ENCODE peak calls at places on chromosomes 3 and 15, in seven cellular contexts. One of them, this sample, is unnamed.

GRCh38 chr3:58683001-58683845 is 16.6 kb upstream of the FAM3D start:
- DNase-seq in H1: no peak
- DNase-seq in T47D: peak; percentile 31
- DNase-seq in GM12878: peak; percentile 42
- DNase-seq in HCT116: peak; percentile 16
- DNase-seq in K562: no peak
- DNase-seq in SK-N-SH: no peak
- DNase-seq in this sample: no peak

GRCh38 chr15:85730001-85730820 is 64.5 kb downstream of the KLHL25 start:
- DNase-seq in T47D: peak; percentile 81
- DNase-seq in H1: no peak
- DNase-seq in GM12878: no peak
- DNase-seq in HCT116: peak; percentile 47
- DNase-seq in SK-N-SH: peak; percentile 73
- DNase-seq in K562: peak; percentile 64
- DNase-seq in this sample: peak; percentile 53

GRCh38 chr15:58546066-58546591 is 114.3 kb downstream of the LIPC start:
- DNase-seq in T47D: no peak
- DNase-seq in SK-N-SH: no peak
- DNase-seq in H1: no peak
- DNase-seq in HCT116: no peak
- DNase-seq in GM12878: no peak
- DNase-seq in K562: no peak
- DNase-seq in this sample: no peak

GRCh38 chr3:45654344-45654934 is 34.8 kb upstream of the SACM1L start:
- DNase-seq in SK-N-SH: no peak
- DNase-seq in K562: no peak
- DNase-seq in GM12878: no peak
- DNase-seq in H1: no peak
- DNase-seq in T47D: peak; percentile 32
- DNase-seq in HCT116: no peak
- DNase-seq in this sample: no peak

GRCh38 chr15:73244333-73244732 is 124.4 kb downstream of the HCN4 start:
- DNase-seq in GM12878: no peak
- DNase-seq in K562: peak; percentile 41
- DNase-seq in H1: no peak
- DNase-seq in SK-N-SH: peak; percentile 10
- DNase-seq in HCT116: peak; percentile 22
- DNase-seq in T47D: peak; percentile 60
- DNase-seq in this sample: peak; percentile 31

GRCh38 chr15:68045289-68046265 is 8.5 kb upstream of the PIAS1 start:
- DNase-seq in HCT116: no peak
- DNase-seq in GM12878: no peak
- DNase-seq in K562: no peak
- DNase-seq in T47D: no peak
- DNase-seq in SK-N-SH: no peak
- DNase-seq in H1: no peak
- DNase-seq in this sample: peak; percentile 48

GRCh38 chr3:138863776-138864113 is 29.0 kb upstream of the PIK3CB start:
- DNase-seq in HCT116: no peak
- DNase-seq in SK-N-SH: no peak
- DNase-seq in GM12878: no peak
- DNase-seq in K562: no peak
- DNase-seq in H1: no peak
- DNase-seq in T47D: no peak
- DNase-seq in this sample: no peak

GRCh38 chr3:13877911-13878710 is 1.8 kb downstream of the WNT7A start:
- DNase-seq in HCT116: no peak
- DNase-seq in H1: no peak
- DNase-seq in GM12878: no peak
- DNase-seq in SK-N-SH: peak; percentile 78
- DNase-seq in K562: no peak
- DNase-seq in T47D: no peak
- DNase-seq in this sample: no peak

GRCh38 chr3:45832691-45833090 is 9.2 kb downstream of the LZTFL1 start:
- DNase-seq in K562: peak; percentile 40
- DNase-seq in SK-N-SH: peak; percentile 25
- DNase-seq in T47D: peak; percentile 71
- DNase-seq in H1: no peak
- DNase-seq in HCT116: peak; percentile 21
- DNase-seq in GM12878: no peak
- DNase-seq in this sample: no peak

GRCh38 chr3:164673738-164674137 is 404.6 kb downstream of the SI start:
- DNase-seq in K562: no peak
- DNase-seq in T47D: peak; percentile 33
- DNase-seq in SK-N-SH: no peak
- DNase-seq in GM12878: no peak
- DNase-seq in HCT116: no peak
- DNase-seq in H1: no peak
- DNase-seq in this sample: peak; percentile 4

GRCh38 chr3:113498221-113499005 is 16.5 kb downstream of the SPICE1 start:
- DNase-seq in GM12878: no peak
- DNase-seq in T47D: no peak
- DNase-seq in K562: no peak
- DNase-seq in H1: no peak
- DNase-seq in HCT116: no peak
- DNase-seq in SK-N-SH: no peak
- DNase-seq in this sample: no peak

GRCh38 chr3:52780298-52780585 is 2.8 kb downstream of the ITIH1 start:
- DNase-seq in HCT116: no peak
- DNase-seq in GM12878: no peak
- DNase-seq in H1: no peak
- DNase-seq in T47D: no peak
- DNase-seq in K562: no peak
- DNase-seq in SK-N-SH: no peak
- DNase-seq in this sample: no peak

GRCh38 chr3:30292192-30292893 is 314.1 kb upstream of the TGFBR2 start:
- DNase-seq in GM12878: no peak
- DNase-seq in K562: no peak
- DNase-seq in SK-N-SH: no peak
- DNase-seq in H1: no peak
- DNase-seq in HCT116: peak; percentile 18
- DNase-seq in T47D: no peak
- DNase-seq in this sample: peak; percentile 65

GRCh38 chr3:18666655-18667054 is 241.5 kb upstream of the SATB1 start:
- DNase-seq in HCT116: no peak
- DNase-seq in SK-N-SH: no peak
- DNase-seq in T47D: peak; percentile 80
- DNase-seq in GM12878: no peak
- DNase-seq in K562: no peak
- DNase-seq in H1: no peak
- DNase-seq in this sample: no peak
- TF ChIP-seq JUND in HCT116: no peak
- TF ChIP-seq JUND in SK-N-SH: no peak
- TF ChIP-seq JUND in T47D: peak; percentile 41
- TF ChIP-seq JUND in GM12878: no peak
- TF ChIP-seq JUND in K562: no peak
- TF ChIP-seq JUND in H1: no peak
- TF ChIP-seq JUND in this sample: no peak

GRCh38 chr15:65089206-65089824 is 12.8 kb downstream of the KBTBD13 start:
- DNase-seq in K562: no peak
- DNase-seq in SK-N-SH: no peak
- DNase-seq in T47D: no peak
- DNase-seq in HCT116: no peak
- DNase-seq in H1: no peak
- DNase-seq in GM12878: no peak
- DNase-seq in this sample: peak; percentile 56

GRCh38 chr15:65087411-65087810 is 10.9 kb downstream of the KBTBD13 start:
- DNase-seq in GM12878: no peak
- DNase-seq in T47D: no peak
- DNase-seq in HCT116: no peak
- DNase-seq in SK-N-SH: no peak
- DNase-seq in H1: no peak
- DNase-seq in K562: no peak
- DNase-seq in this sample: no peak

GRCh38 chr15:65086680-65087111 is 10.2 kb downstream of the KBTBD13 start:
- DNase-seq in T47D: no peak
- DNase-seq in HCT116: no peak
- DNase-seq in H1: no peak
- DNase-seq in SK-N-SH: peak; percentile 73
- DNase-seq in K562: no peak
- DNase-seq in GM12878: no peak
- DNase-seq in this sample: no peak

GRCh38 chr15:65088643-65089021 is 12.1 kb downstream of the KBTBD13 start:
- DNase-seq in SK-N-SH: no peak
- DNase-seq in GM12878: no peak
- DNase-seq in K562: no peak
- DNase-seq in T47D: no peak
- DNase-seq in H1: no peak
- DNase-seq in HCT116: no peak
- DNase-seq in this sample: peak; percentile 64

GRCh38 chr15:65087873-65088642 is 11.5 kb downstream of the KBTBD13 start:
- DNase-seq in T47D: no peak
- DNase-seq in SK-N-SH: no peak
- DNase-seq in H1: no peak
- DNase-seq in K562: no peak
- DNase-seq in GM12878: no peak
- DNase-seq in HCT116: no peak
- DNase-seq in this sample: no peak
- TF ChIP-seq JUND in T47D: no peak
- TF ChIP-seq JUND in SK-N-SH: no peak
- TF ChIP-seq JUND in H1: no peak
- TF ChIP-seq JUND in K562: no peak
- TF ChIP-seq JUND in GM12878: no peak
- TF ChIP-seq JUND in HCT116: no peak
- TF ChIP-seq JUND in this sample: no peak

DNA sequence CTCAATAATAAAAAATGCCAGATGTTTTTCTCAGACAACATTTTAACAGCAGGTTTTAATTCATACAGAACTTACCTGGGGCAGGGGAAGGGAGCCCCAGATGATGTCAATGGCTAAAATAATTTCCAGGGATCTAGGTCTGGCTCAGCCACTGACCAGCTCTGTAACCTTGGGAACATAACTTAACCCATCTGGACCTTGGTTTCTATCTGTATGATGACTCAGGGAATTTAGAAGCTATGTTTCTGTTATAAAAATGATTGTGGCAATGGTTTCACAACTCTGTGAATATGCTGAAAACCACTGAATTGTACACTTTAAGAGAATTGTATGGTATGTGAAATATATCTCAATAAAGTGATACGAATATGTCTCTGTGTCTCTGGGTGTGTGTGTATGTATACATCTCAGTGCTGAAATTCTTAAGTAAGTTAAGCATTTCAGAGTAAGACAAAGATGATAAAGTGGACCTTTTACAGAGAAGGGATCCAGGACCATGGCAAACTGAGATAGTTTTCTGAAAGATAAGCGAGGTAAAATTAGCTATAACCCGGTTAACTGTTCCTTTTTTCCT is 2.9 kb downstream of the SH3GL3 start:
- DNase-seq in HCT116: no peak
- DNase-seq in GM12878: no peak
- DNase-seq in T47D: no peak
- DNase-seq in K562: peak; percentile 16
- DNase-seq in H1: no peak
- DNase-seq in SK-N-SH: no peak
- DNase-seq in this sample: no peak
- TF ChIP-seq JUND in HCT116: no peak
- TF ChIP-seq JUND in GM12878: no peak
- TF ChIP-seq JUND in T47D: no peak
- TF ChIP-seq JUND in K562: no peak
- TF ChIP-seq JUND in H1: no peak
- TF ChIP-seq JUND in SK-N-SH: no peak
- TF ChIP-seq JUND in this sample: no peak

GRCh38 chr3:119227064-119227850 is 13.4 kb downstream of the B4GALT4 start:
- DNase-seq in T47D: no peak
- DNase-seq in H1: no peak
- DNase-seq in K562: no peak
- DNase-seq in SK-N-SH: no peak
- DNase-seq in HCT116: no peak
- DNase-seq in GM12878: no peak
- DNase-seq in this sample: peak; percentile 15
- TF ChIP-seq JUND in T47D: no peak
- TF ChIP-seq JUND in H1: no peak
- TF ChIP-seq JUND in K562: no peak
- TF ChIP-seq JUND in SK-N-SH: no peak
- TF ChIP-seq JUND in HCT116: no peak
- TF ChIP-seq JUND in GM12878: no peak
- TF ChIP-seq JUND in this sample: no peak

This sample was measured in HepG2.